ENCODE peak calls at places on chromosomes 16 and 17, in ten cellular contexts. I is AG04449; Z is CD8-positive, alpha-beta memory T cell; Y is stimulated activated CD4-positive, alpha-beta T cell treated with anti-CD3 and anti-CD28 coated beads, TNF-alpha, amount 100 ng/mL, for 24 hours; X is osteoblast; W is activated CD8-positive, alpha-beta T cell treated with anti-CD3 and anti-CD28 coated beads for 36 hours; M is epithelial cell of prostate; F is HuH-7.5; U is nucleus accumbens; J is left colon. C is an unnamed sample.

GRCh38 chr17:17723354-17724261 is 42.4 kb downstream of the RAI1 start:
- DNase-seq in I (no peak), Z (no peak), Y (no peak), X (peak), W (peak), M (no peak), F (no peak), U (peak), J (no peak), C (no peak)

GRCh38 chr16:29844575-29845331 is 18.3 kb downstream of the CDIPT start:
- DNase-seq in I (no peak), Z (no peak), Y (no peak), X (peak), W (no peak), M (no peak), F (no peak), U (no peak), J (no peak), C (no peak)

GRCh38 chr17:82160081-82160480 is 52.6 kb downstream of the CCDC57 start:
- DNase-seq in I (no peak), Z (no peak), Y (no peak), X (no peak), W (no peak), M (peak), F (no peak), U (no peak), J (no peak), C (no peak)

GRCh38 chr16:2816751-2817495 is at the start of gene PRSS21:
- DNase-seq in I (no peak), Z (peak), Y (no peak), X (peak), W (peak), M (no peak), F (no peak), U (no peak), J (no peak), C (no peak)

GRCh38 chr16:81632392-81633146 is 146.5 kb upstream of the PLCG2 start:
- DNase-seq in I (no peak), Z (peak), Y (peak), X (peak), W (peak), M (peak), F (no peak), U (peak), J (peak), C (no peak)

GRCh38 chr16:83561876-83562275 is 245.9 kb upstream of the HSBP1 start:
- DNase-seq in I (no peak), Z (no peak), Y (no peak), X (no peak), W (no peak), M (no peak), F (no peak), U (no peak), J (no peak), C (no peak)

GRCh38 chr17:78268191-78268874 is 36.9 kb downstream of the TMEM235 start:
- DNase-seq in I (no peak), Z (peak), Y (no peak), X (peak), W (no peak), M (no peak), F (no peak), U (no peak), J (no peak), C (no peak)

GRCh38 chr17:81884968-81885367 is 6.4 kb downstream of the ALYREF start:
- DNase-seq in I (no peak), Z (no peak), Y (no peak), X (no peak), W (no peak), M (no peak), F (no peak), U (no peak), J (no peak), C (no peak)

GRCh38 chr17:17742133-17742621 is 60.9 kb downstream of the RAI1 start:
- DNase-seq in I (no peak), Z (no peak), Y (no peak), X (peak), W (no peak), M (no peak), F (no peak), U (no peak), J (no peak), C (no peak)

GRCh38 chr17:73549841-73550430 is 94.3 kb downstream of the SDK2 start:
- DNase-seq in I (no peak), Z (no peak), Y (no peak), X (no peak), W (no peak), M (no peak), F (no peak), U (no peak), J (no peak), C (no peak)

GRCh38 chr16:11796227-11797165 is 562 bp downstream of the ZC3H7A start:
- DNase-seq in I (no peak), Z (peak), Y (no peak), X (peak), W (no peak), M (no peak), F (peak), U (peak), J (peak), C (peak)

GRCh38 chr17:66523378-66524174 is 221.2 kb downstream of the PRKCA start:
- DNase-seq in I (no peak), Z (no peak), Y (no peak), X (peak), W (no peak), M (no peak), F (no peak), U (no peak), J (peak), C (no peak)

GRCh38 chr16:76943936-76944335 is 247.1 kb upstream of the MON1B start:
- DNase-seq in I (no peak), Z (no peak), Y (no peak), X (no peak), W (no peak), M (no peak), F (no peak), U (no peak), J (no peak), C (no peak)

GRCh38 chr17:75845933-75846700 is 1.9 kb upstream of the UNC13D start:
- DNase-seq in I (no peak), Z (no peak), Y (no peak), X (peak), W (no peak), M (no peak), F (no peak), U (no peak), J (peak), C (no peak)

GRCh38 chr17:51630101-51630671 is 369.8 kb downstream of the UTP18 start:
- DNase-seq in I (no peak), Z (no peak), Y (no peak), X (no peak), W (no peak), M (no peak), F (peak), U (no peak), J (no peak), C (no peak)